ENCODE peak calls at places on chromosomes 7 and 10, in four cellular contexts. R, O, B and J are unnamed samples.

GRCh38 chr10:76329891-76330575 is 898.6 kb downstream of the LRMDA start:
- DNase-seq in R (no peak), O (no peak), B (no peak), J (no peak)

GRCh38 chr7:2542011-2542923 is 13.1 kb downstream of the BRAT1 start:
- DNase-seq in R (no peak), O (no peak), B (no peak), J (no peak)

GRCh38 chr7:120370954-120371353 is 98.0 kb downstream of the KCND2 start:
- DNase-seq in R (no peak), O (no peak), B (no peak), J (no peak)

GRCh38 chr7:152868122-152869040 is 108.8 kb downstream of the ACTR3B start:
- DNase-seq in R (no peak), O (no peak), B (no peak), J (no peak)

GRCh38 chr10:92242910-92243671 is 47.8 kb downstream of the CPEB3 start:
- DNase-seq in R (peak; percentile 87), O (no peak), B (peak; percentile 51), J (no peak)

GRCh38 chr10:45441791-45442190 is 67.8 kb downstream of the ALOX5 start:
- DNase-seq in R (no peak), O (no peak), B (no peak), J (no peak)

GRCh38 chr10:89476150-89476549 is 59.2 kb downstream of the SLC16A12 start:
- DNase-seq in R (no peak), O (no peak), B (no peak), J (no peak)

GRCh38 chr7:101216001-101216859 is 1.2 kb downstream of the PLOD3 start:
- DNase-seq in R (no peak), O (no peak), B (no peak), J (no peak)

GRCh38 chr7:131556912-131557457 is 557 bp upstream of the PODXL start:
- DNase-seq in R (no peak), O (no peak), B (no peak), J (no peak)

GRCh38 chr7:148374698-148375259 is 215.8 kb upstream of the C7orf33 start:
- DNase-seq in R (no peak), O (no peak), B (no peak), J (no peak)

GRCh38 chr7:44147026-44147881 is 6.1 kb upstream of the MYL7 start:
- DNase-seq in R (no peak), O (no peak), B (no peak), J (no peak)

GRCh38 chr10:26479766-26480492 is 41.8 kb downstream of the APBB1IP start:
- DNase-seq in R (peak; percentile 81), O (no peak), B (no peak), J (no peak)

GRCh38 chr10:132813560-132814468 is 27.9 kb upstream of the NKX6-2 start:
- DNase-seq in R (peak; percentile 55), O (no peak), B (no peak), J (no peak)

GRCh38 chr7:29449569-29450260 is 113.9 kb upstream of the PRR15 start:
- DNase-seq in R (no peak), O (peak; percentile 59), B (no peak), J (no peak)

GRCh38 chr10:67779455-67780205 is 58.4 kb downstream of the DNAJC12 start:
- DNase-seq in R (no peak), O (no peak), B (peak; percentile 34), J (no peak)

GRCh38 chr10:113456741-113457140 is 96.1 kb upstream of the HABP2 start:
- DNase-seq in R (no peak), O (no peak), B (no peak), J (no peak)

GRCh38 chr10:101353692-101354583 is at the start of gene BTRC:
- DNase-seq in R (peak; percentile 98), O (peak; percentile 97), B (peak; percentile 96), J (peak; percentile 99)

GRCh38 chr10:59362991-59363390 is 642 bp upstream of the FAM13C start:
- DNase-seq in R (no peak), O (no peak), B (peak; percentile 67), J (no peak)

GRCh38 chr10:535953-536352 is 153.5 kb downstream of the DIP2C start:
- DNase-seq in R (peak; percentile 51), O (no peak), B (no peak), J (no peak)

GRCh38 chr10:80416401-80417098 is 8.2 kb downstream of the PRXL2A start:
- DNase-seq in R (no peak), O (peak; percentile 79), B (peak; percentile 65), J (no peak)

GRCh38 chr7:135169141-135169935 is 1.2 kb downstream of the CYREN start:
- DNase-seq in R (peak; percentile 88), O (no peak), B (no peak), J (no peak)

GRCh38 chr10:6721964-6722615 is 142.0 kb upstream of the PRKCQ start:
- DNase-seq in R (no peak), O (peak; percentile 88), B (no peak), J (peak; percentile 81)

GRCh38 chr10:930415-931325 is 835 bp downstream of the LARP4B start:
- DNase-seq in R (peak; percentile 92), O (peak; percentile 27), B (peak; percentile 35), J (no peak)

GRCh38 chr10:90641731-90642130 is 216.1 kb downstream of the HTR7 start:
- DNase-seq in R (no peak), O (no peak), B (no peak), J (no peak)

GRCh38 chr7:78323118-78323517 is 524.5 kb downstream of the PHTF2 start:
- DNase-seq in R (no peak), O (no peak), B (no peak), J (no peak)

GRCh38 chr7:142482899-142483658 is 225.2 kb upstream of the PRSS58 start:
- DNase-seq in R (peak; percentile 80), O (no peak), B (peak; percentile 31), J (no peak)

GRCh38 chr7:22251906-22252495 is 105.0 kb downstream of the RAPGEF5 start:
- DNase-seq in R (no peak), O (no peak), B (no peak), J (no peak)

GRCh38 chr7:151426486-151426905 is 13.4 kb downstream of the CRYGN start:
- DNase-seq in R (peak; percentile 18), O (peak; percentile 98), B (peak; percentile 85), J (no peak)

GRCh38 chr10:19730071-19730470 is 86.2 kb upstream of the PLXDC2 start:
- DNase-seq in R (no peak), O (no peak), B (no peak), J (no peak)

GRCh38 chr7:150324366-150324961 is 1.1 kb upstream of the ACTR3C start:
- DNase-seq in R (no peak), O (no peak), B (no peak), J (no peak)
- H3K4me3 ChIP-seq in R (peak overlapping the region; percentile 64), O (peak overlapping the region; percentile 60), B (no peak overlapping the region), J (peak overlapping the region; percentile 61)

GRCh38 chr7:81013036-81013435 is 94.2 kb upstream of the SEMA3C start:
- DNase-seq in R (no peak), O (peak; percentile 68), B (no peak), J (peak; percentile 28)
- H3K4me3 ChIP-seq in R (no peak overlapping the region), O (no peak overlapping the region), B (no peak overlapping the region), J (no peak overlapping the region)

GRCh38 chr7:114930107-114930521 is 8.2 kb downstream of the MDFIC start:
- DNase-seq in R (no peak), O (no peak), B (no peak), J (no peak)

GRCh38 chr7:114928060-114928459 is 6.2 kb downstream of the MDFIC start:
- DNase-seq in R (no peak), O (no peak), B (no peak), J (no peak)

GRCh38 chr7:114930829-114931655 is 9.1 kb downstream of the MDFIC start:
- DNase-seq in R (no peak), O (no peak), B (no peak), J (no peak)

GRCh38 chr7:114931656-114932011 is 9.7 kb downstream of the MDFIC start:
- DNase-seq in R (no peak), O (no peak), B (no peak), J (no peak)

GRCh38 chr7:114929570-114929969 is 7.7 kb downstream of the MDFIC start:
- DNase-seq in R (no peak), O (no peak), B (no peak), J (no peak)
- H3K4me3 ChIP-seq in R (no peak overlapping the region), O (no peak overlapping the region), B (no peak overlapping the region), J (no peak overlapping the region)

DNA sequence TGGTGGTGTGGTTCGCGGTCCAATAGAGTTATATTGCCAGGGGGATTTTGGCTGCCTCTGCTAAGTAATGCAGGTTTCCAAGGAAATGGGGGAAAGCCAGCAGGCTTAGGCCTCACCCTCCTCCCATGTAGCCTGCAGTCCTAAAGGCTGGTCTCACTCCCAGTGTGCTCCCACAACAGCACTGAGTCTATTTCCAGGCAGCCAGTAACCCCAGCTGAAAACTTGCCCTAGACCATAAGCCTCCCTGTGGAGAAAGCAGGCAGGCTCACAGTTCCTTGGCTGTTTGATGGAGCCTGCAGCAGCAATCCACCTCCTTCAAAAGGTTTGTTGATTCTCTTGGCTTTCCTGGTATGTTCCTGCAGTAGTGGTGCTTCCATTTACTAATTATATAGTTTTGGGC is 220.0 kb upstream of the ZNF804B start:
- DNase-seq in R (no peak), O (no peak), B (no peak), J (no peak)
- H3K4me3 ChIP-seq in R (no peak overlapping the region), O (no peak overlapping the region), B (no peak overlapping the region), J (no peak overlapping the region)

GRCh38 chr7:422191-422885 is 97.3 kb downstream of the PDGFA start:
- DNase-seq in R (peak; percentile 39), O (no peak), B (no peak), J (no peak)
- H3K4me3 ChIP-seq in R (no peak overlapping the region), O (no peak overlapping the region), B (no peak overlapping the region), J (no peak overlapping the region)

DNA sequence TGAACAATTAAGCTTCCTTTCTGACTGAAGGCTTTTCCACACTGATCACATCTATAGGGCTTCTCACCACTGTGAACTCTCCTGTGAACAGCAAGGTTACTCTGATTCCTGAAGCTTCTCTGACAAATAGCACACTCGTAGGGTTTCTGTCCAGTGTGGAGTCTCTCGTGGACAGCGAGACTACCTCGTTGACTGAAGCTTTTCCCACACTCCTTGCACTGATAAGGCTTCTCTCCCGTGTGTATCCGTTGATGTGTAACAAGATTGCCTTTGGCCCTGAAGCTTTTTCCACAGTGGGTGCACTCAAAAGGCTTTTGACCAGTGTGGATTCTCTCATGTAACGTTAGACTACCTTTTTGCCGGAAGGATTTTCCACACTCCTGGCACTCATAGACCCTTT is 4.4 kb downstream of the ZNF32 start:
- DNase-seq in R (no peak), O (no peak), B (no peak), J (no peak)
- H3K4me3 ChIP-seq in R (no peak overlapping the region), O (no peak overlapping the region), B (peak overlapping the region; percentile 9), J (no peak overlapping the region)